ENCODE peak calls at places on chromosomes 5 and 9, in five cellular contexts. One of them, this sample, is unnamed.

GRCh38 chr5:175800656-175801081 is 70.7 kb upstream of the CPLX2 start:
- DNase-seq in heart right ventricle: no peak
- DNase-seq in Right ventricle myocardium inferior: no peak
- DNase-seq in activated naive CD8-positive, alpha-beta T cell treated with anti-CD3 and anti-CD28 coated beads, Interleukin-2, amount 10 ng/mL, durations not matched to agents 7 days and 5 days: no peak
- DNase-seq in T-helper 1 cell: no peak
- DNase-seq in this sample: no peak

GRCh38 chr5:151151263-151151660 is 6.3 kb downstream of the ANXA6 start:
- DNase-seq in heart right ventricle: no peak
- DNase-seq in Right ventricle myocardium inferior: no peak
- DNase-seq in activated naive CD8-positive, alpha-beta T cell treated with anti-CD3 and anti-CD28 coated beads, Interleukin-2, amount 10 ng/mL, durations not matched to agents 7 days and 5 days: no peak
- DNase-seq in T-helper 1 cell: no peak
- DNase-seq in this sample: no peak

GRCh38 chr9:86902606-86903460 is 44.5 kb downstream of the GAS1 start:
- DNase-seq in heart right ventricle: peak
- DNase-seq in Right ventricle myocardium inferior: no peak
- DNase-seq in activated naive CD8-positive, alpha-beta T cell treated with anti-CD3 and anti-CD28 coated beads, Interleukin-2, amount 10 ng/mL, durations not matched to agents 7 days and 5 days: no peak
- DNase-seq in T-helper 1 cell: no peak
- DNase-seq in this sample: no peak

GRCh38 chr9:128115187-128116103 is 12.1 kb downstream of the PTGES2 start:
- DNase-seq in heart right ventricle: no peak
- DNase-seq in Right ventricle myocardium inferior: peak
- DNase-seq in activated naive CD8-positive, alpha-beta T cell treated with anti-CD3 and anti-CD28 coated beads, Interleukin-2, amount 10 ng/mL, durations not matched to agents 7 days and 5 days: no peak
- DNase-seq in T-helper 1 cell: no peak
- DNase-seq in this sample: peak

GRCh38 chr9:83934569-83935275 is 13.5 kb upstream of the KIF27 start:
- DNase-seq in heart right ventricle: no peak
- DNase-seq in Right ventricle myocardium inferior: no peak
- DNase-seq in activated naive CD8-positive, alpha-beta T cell treated with anti-CD3 and anti-CD28 coated beads, Interleukin-2, amount 10 ng/mL, durations not matched to agents 7 days and 5 days: no peak
- DNase-seq in T-helper 1 cell: no peak
- DNase-seq in this sample: no peak

GRCh38 chr9:69582544-69583297 is 89.5 kb downstream of the APBA1 start:
- DNase-seq in heart right ventricle: peak
- DNase-seq in Right ventricle myocardium inferior: no peak
- DNase-seq in activated naive CD8-positive, alpha-beta T cell treated with anti-CD3 and anti-CD28 coated beads, Interleukin-2, amount 10 ng/mL, durations not matched to agents 7 days and 5 days: no peak
- DNase-seq in T-helper 1 cell: no peak
- DNase-seq in this sample: peak

GRCh38 chr5:151903243-151903653 is 21.4 kb downstream of the GLRA1 start:
- DNase-seq in heart right ventricle: no peak
- DNase-seq in Right ventricle myocardium inferior: no peak
- DNase-seq in activated naive CD8-positive, alpha-beta T cell treated with anti-CD3 and anti-CD28 coated beads, Interleukin-2, amount 10 ng/mL, durations not matched to agents 7 days and 5 days: no peak
- DNase-seq in T-helper 1 cell: no peak
- DNase-seq in this sample: no peak

GRCh38 chr5:132465095-132465707 is 25.4 kb downstream of the IRF1 start:
- DNase-seq in heart right ventricle: no peak
- DNase-seq in Right ventricle myocardium inferior: no peak
- DNase-seq in activated naive CD8-positive, alpha-beta T cell treated with anti-CD3 and anti-CD28 coated beads, Interleukin-2, amount 10 ng/mL, durations not matched to agents 7 days and 5 days: peak
- DNase-seq in T-helper 1 cell: no peak
- DNase-seq in this sample: no peak

GRCh38 chr5:57902035-57902434 is 419.4 kb upstream of the ACTBL2 start:
- DNase-seq in heart right ventricle: no peak
- DNase-seq in Right ventricle myocardium inferior: no peak
- DNase-seq in activated naive CD8-positive, alpha-beta T cell treated with anti-CD3 and anti-CD28 coated beads, Interleukin-2, amount 10 ng/mL, durations not matched to agents 7 days and 5 days: no peak
- DNase-seq in T-helper 1 cell: no peak
- DNase-seq in this sample: no peak

GRCh38 chr9:7336356-7337075 is 463.1 kb downstream of the DMAC1 start:
- DNase-seq in heart right ventricle: no peak
- DNase-seq in Right ventricle myocardium inferior: no peak
- DNase-seq in activated naive CD8-positive, alpha-beta T cell treated with anti-CD3 and anti-CD28 coated beads, Interleukin-2, amount 10 ng/mL, durations not matched to agents 7 days and 5 days: no peak
- DNase-seq in T-helper 1 cell: no peak
- DNase-seq in this sample: no peak

GRCh38 chr9:121765021-121765950 is 113.9 kb downstream of the DAB2IP start:
- DNase-seq in heart right ventricle: peak
- DNase-seq in Right ventricle myocardium inferior: peak
- DNase-seq in activated naive CD8-positive, alpha-beta T cell treated with anti-CD3 and anti-CD28 coated beads, Interleukin-2, amount 10 ng/mL, durations not matched to agents 7 days and 5 days: no peak
- DNase-seq in T-helper 1 cell: no peak
- DNase-seq in this sample: peak

GRCh38 chr9:113635586-113635985 is 172.1 kb downstream of the RGS3 start:
- DNase-seq in heart right ventricle: no peak
- DNase-seq in Right ventricle myocardium inferior: no peak
- DNase-seq in activated naive CD8-positive, alpha-beta T cell treated with anti-CD3 and anti-CD28 coated beads, Interleukin-2, amount 10 ng/mL, durations not matched to agents 7 days and 5 days: no peak
- DNase-seq in T-helper 1 cell: no peak
- DNase-seq in this sample: no peak

GRCh38 chr9:121322037-121322736 is 47.9 kb downstream of the STOM start:
- DNase-seq in heart right ventricle: no peak
- DNase-seq in Right ventricle myocardium inferior: no peak
- DNase-seq in activated naive CD8-positive, alpha-beta T cell treated with anti-CD3 and anti-CD28 coated beads, Interleukin-2, amount 10 ng/mL, durations not matched to agents 7 days and 5 days: no peak
- DNase-seq in T-helper 1 cell: no peak
- DNase-seq in this sample: no peak

GRCh38 chr9:2120926-2121689 is 106.0 kb downstream of the SMARCA2 start:
- DNase-seq in heart right ventricle: no peak
- DNase-seq in Right ventricle myocardium inferior: no peak
- DNase-seq in activated naive CD8-positive, alpha-beta T cell treated with anti-CD3 and anti-CD28 coated beads, Interleukin-2, amount 10 ng/mL, durations not matched to agents 7 days and 5 days: no peak
- DNase-seq in T-helper 1 cell: no peak
- DNase-seq in this sample: no peak